ENCODE peak calls at places on chromosomes 7 and 10, in four cellular contexts. O is T-cell; Q is natural killer cell; F is CD4-positive, alpha-beta T cell. S is an unnamed sample.

GRCh38 chr10:115657161-115657850 is 564.1 kb downstream of the ATRNL1 start:
- DNase-seq in Q (no peak), O (no peak), F (no peak), S (no peak)

GRCh38 chr7:92880212-92881090 is 44.1 kb upstream of the CDK6 start:
- DNase-seq in F (no peak), Q (no peak), O (no peak), S (no peak)

GRCh38 chr10:121426307-121426706 is 171.9 kb downstream of the FGFR2 start:
- DNase-seq in F (no peak), Q (no peak), O (no peak), S (no peak)

GRCh38 chr10:77873558-77874380 is 52.8 kb downstream of the DLG5 start:
- DNase-seq in O (peak), F (peak), Q (peak), S (no peak)

GRCh38 chr7:99098824-99099498 is 44.9 kb downstream of the SMURF1 start:
- DNase-seq in Q (no peak), F (no peak), O (no peak), S (no peak)

GRCh38 chr10:119243478-119243877 is 36.1 kb downstream of the GRK5 start:
- DNase-seq in Q (no peak), F (no peak), O (no peak), S (no peak)

GRCh38 chr10:116085333-116085732 is 187.7 kb downstream of the GFRA1 start:
- DNase-seq in F (no peak), O (no peak), Q (no peak), S (no peak)

GRCh38 chr7:34850681-34851080 is 186.6 kb downstream of the DPY19L1 start:
- DNase-seq in F (no peak), O (no peak), Q (no peak), S (no peak)

GRCh38 chr10:110340821-110341220 is 36.1 kb upstream of the SMNDC1 start:
- DNase-seq in O (no peak), F (no peak), Q (no peak), S (no peak)

GRCh38 chr10:98858525-98858924 is 377.1 kb downstream of the HPSE2 start:
- DNase-seq in Q (no peak), F (no peak), O (no peak), S (no peak)

GRCh38 chr7:106535234-106536026 is 125.5 kb downstream of the CCDC71L start:
- DNase-seq in O (no peak), F (no peak), Q (no peak), S (no peak)

GRCh38 chr10:70791390-70792039 is 6.3 kb upstream of the TBATA start:
- DNase-seq in Q (no peak), O (no peak), F (no peak), S (no peak)

GRCh38 chr7:101167645-101168411 is 2.5 kb upstream of the VGF start:
- DNase-seq in O (no peak), F (no peak), Q (no peak), S (no peak)